ENCODE peak calls at places on chromosomes 2 and 18, in seven cellular contexts. I is CD4-positive, alpha-beta T cell; J is AG04450; U is fibroblast of lung; Y is right lobe of liver; Q is RWPE1; B is type B pancreatic cell. F is an unnamed sample.

GRCh38 chr18:44945847-44946490 is 265.3 kb downstream of the SETBP1 start:
- DNase-seq in I (no peak), J (no peak), U (no peak), Y (no peak), Q (no peak), B (no peak), F (no peak)

GRCh38 chr18:31875301-31875700 is 67.6 kb downstream of the TRAPPC8 start:
- DNase-seq in I (no peak), J (no peak), U (no peak), Y (no peak), Q (no peak), B (no peak), F (no peak)

GRCh38 chr2:39696072-39696471 is 30.4 kb downstream of the TMEM178A start:
- DNase-seq in I (no peak), J (peak), U (peak), Y (no peak), Q (no peak), B (no peak), F (no peak)

GRCh38 chr18:50507120-50507590 is 52.7 kb upstream of the MAPK4 start:
- DNase-seq in I (no peak), J (no peak), U (peak), Y (peak), Q (peak), B (no peak), F (no peak)

GRCh38 chr18:46096651-46097300 is 1.3 kb downstream of the ATP5F1A start:
- DNase-seq in I (no peak), J (no peak), U (peak), Y (no peak), Q (no peak), B (no peak), F (no peak)

GRCh38 chr18:36593641-36594040 is 235.2 kb downstream of the TPGS2 start:
- DNase-seq in I (no peak), J (no peak), U (no peak), Y (no peak), Q (no peak), B (no peak), F (no peak)

GRCh38 chr18:2411381-2411977 is 159.8 kb downstream of the METTL4 start:
- DNase-seq in I (no peak), J (no peak), U (peak), Y (no peak), Q (peak), B (no peak), F (no peak)

GRCh38 chr2:20164061-20164733 is 60.7 kb downstream of the SDC1 start:
- DNase-seq in I (no peak), J (no peak), U (peak), Y (no peak), Q (no peak), B (no peak), F (no peak)

GRCh38 chr2:11027195-11027594 is 115.5 kb downstream of the KCNF1 start:
- DNase-seq in I (no peak), J (no peak), U (no peak), Y (no peak), Q (no peak), B (no peak), F (peak)

GRCh38 chr2:238847841-238848565 is at the start of gene TWIST2:
- DNase-seq in I (no peak), J (peak), U (peak), Y (no peak), Q (peak), B (no peak), F (peak)

GRCh38 chr2:20071397-20072383 is 20.3 kb upstream of the LAPTM4A start:
- DNase-seq in I (no peak), J (peak), U (peak), Y (no peak), Q (peak), B (no peak), F (peak)

GRCh38 chr2:62966995-62967394 is 83.6 kb upstream of the OTX1 start:
- DNase-seq in I (no peak), J (no peak), U (no peak), Y (no peak), Q (no peak), B (no peak), F (no peak)

GRCh38 chr2:160454070-160454797 is 39.4 kb downstream of the RBMS1 start:
- DNase-seq in I (no peak), J (no peak), U (no peak), Y (no peak), Q (no peak), B (no peak), F (no peak)

GRCh38 chr2:235746257-235746934 is 252.6 kb downstream of the AGAP1 start:
- DNase-seq in I (peak), J (peak), U (peak), Y (no peak), Q (peak), B (no peak), F (no peak)

GRCh38 chr18:73279499-73279898 is 411.7 kb upstream of the NETO1 start:
- DNase-seq in I (no peak), J (no peak), U (no peak), Y (no peak), Q (no peak), B (no peak), F (no peak)

GRCh38 chr2:38734299-38735058 is 16.7 kb downstream of the SRSF7 start:
- DNase-seq in I (no peak), J (no peak), U (no peak), Y (no peak), Q (no peak), B (no peak), F (no peak)

GRCh38 chr2:69917854-69918253 is 2.9 kb downstream of the MXD1 start:
- DNase-seq in I (no peak), J (peak), U (peak), Y (no peak), Q (peak), B (no peak), F (no peak)

DNA sequence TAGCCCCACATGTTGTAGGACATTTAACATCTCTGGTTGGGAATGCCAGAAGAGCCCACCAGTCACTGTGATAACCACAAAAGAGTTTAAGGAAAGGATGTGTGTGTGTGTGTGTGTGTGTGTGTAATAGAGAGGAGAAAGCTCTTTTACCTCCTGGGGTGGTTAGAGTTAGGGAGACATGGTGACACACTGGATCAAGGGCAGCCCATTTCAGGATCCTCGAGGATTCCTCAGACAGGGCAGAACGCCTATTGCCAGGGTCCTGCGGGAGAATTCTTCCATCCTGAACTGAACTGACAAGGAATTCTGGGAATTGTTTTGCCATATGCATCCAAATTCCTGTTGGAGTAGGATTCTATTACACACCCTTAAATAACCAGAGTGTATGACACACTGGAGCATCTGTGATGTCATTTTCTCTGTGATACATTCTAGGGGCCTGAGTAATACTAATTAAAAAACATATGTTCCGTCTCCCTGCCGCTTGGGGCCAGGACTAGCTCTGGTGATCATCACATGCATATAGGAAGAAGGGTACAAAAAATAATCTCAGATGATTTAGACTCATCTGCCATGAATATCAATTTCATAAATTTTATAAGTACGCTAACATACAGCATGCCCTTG is 156.4 kb upstream of the MMADHC start:
- DNase-seq in I (no peak), J (peak), U (peak), Y (no peak), Q (peak), B (no peak), F (no peak)
- TF ChIP-seq CTCF in I (no peak), J (peak), U (no peak), Y (no peak), Q (no peak), B (no peak), F (peak)

DNA sequence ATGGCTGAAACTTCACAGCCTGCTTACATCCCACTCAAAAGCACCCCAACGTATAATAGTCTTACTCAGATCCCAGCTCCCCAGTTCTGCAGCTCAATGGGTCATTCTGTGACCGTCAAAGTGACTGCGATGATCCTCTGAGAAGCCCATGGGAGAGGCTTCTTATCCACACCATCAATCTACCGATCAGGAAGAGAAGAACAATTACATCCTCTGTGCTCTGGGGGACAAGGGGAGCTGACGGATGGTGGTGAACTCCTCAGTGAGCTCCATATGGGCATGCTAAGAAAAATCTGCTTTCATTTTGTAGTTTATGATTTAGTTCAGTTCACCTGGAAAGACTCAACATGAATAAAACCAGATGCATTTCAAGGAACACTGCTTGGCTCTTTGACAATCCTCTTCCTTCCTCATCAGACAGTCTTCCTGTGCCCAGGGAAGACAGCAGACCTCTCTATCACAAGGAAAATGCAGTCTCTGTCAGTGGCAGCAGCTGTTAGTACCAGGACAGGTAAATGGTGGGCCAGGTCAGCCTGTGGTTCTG is 177.0 kb downstream of the BCL2 start:
- DNase-seq in I (no peak), J (no peak), U (no peak), Y (no peak), Q (no peak), B (no peak), F (no peak)
- TF ChIP-seq CTCF in I (no peak), J (no peak), U (no peak), Y (no peak), Q (no peak), B (no peak), F (no peak)

GRCh38 chr18:74742573-74742972 is 144.9 kb downstream of the ZNF407 start:
- DNase-seq in I (no peak), J (no peak), U (peak), Y (no peak), Q (no peak), B (no peak), F (no peak)

GRCh38 chr18:74748809-74749208 is 151.1 kb downstream of the ZNF407 start:
- DNase-seq in I (no peak), J (no peak), U (no peak), Y (no peak), Q (no peak), B (no peak), F (no peak)

GRCh38 chr18:74739926-74740325 is 142.3 kb downstream of the ZNF407 start:
- DNase-seq in I (no peak), J (no peak), U (no peak), Y (peak), Q (no peak), B (no peak), F (no peak)

GRCh38 chr18:74745658-74746403 is 148.2 kb downstream of the ZNF407 start:
- DNase-seq in I (no peak), J (peak), U (peak), Y (no peak), Q (peak), B (no peak), F (no peak)
- TF ChIP-seq CTCF in I (no peak), J (no peak), U (no peak), Y (no peak), Q (no peak), B (no peak), F (no peak)

DNA sequence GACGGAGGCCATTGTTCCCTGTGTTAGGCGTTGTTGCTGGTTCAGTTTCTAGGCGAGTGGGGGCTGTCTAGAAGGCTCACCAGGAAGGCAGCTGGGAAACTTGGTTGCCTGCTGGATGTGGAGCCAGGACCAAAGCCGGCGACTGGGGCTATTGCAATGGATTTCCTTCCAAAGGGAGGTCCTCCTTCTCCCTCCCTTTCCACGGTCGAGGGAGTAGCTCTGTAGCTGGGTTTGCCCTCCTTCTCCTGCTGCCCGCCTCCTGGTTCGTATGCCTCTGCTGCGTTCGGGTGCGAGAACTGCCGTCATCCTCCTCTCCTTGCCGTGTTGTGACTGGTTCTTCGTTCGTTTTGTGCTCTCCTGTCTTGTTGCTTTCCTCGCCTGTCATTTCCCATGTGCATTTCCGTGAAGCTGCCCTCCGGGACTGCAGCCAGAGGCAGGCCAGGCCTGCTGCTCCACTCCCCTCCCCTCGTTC is 203.4 kb downstream of the NEDD4L start:
- DNase-seq in I (no peak), J (no peak), U (peak), Y (no peak), Q (no peak), B (no peak), F (no peak)
- TF ChIP-seq CTCF in I (no peak), J (no peak), U (no peak), Y (no peak), Q (no peak), B (no peak), F (no peak)

DNA sequence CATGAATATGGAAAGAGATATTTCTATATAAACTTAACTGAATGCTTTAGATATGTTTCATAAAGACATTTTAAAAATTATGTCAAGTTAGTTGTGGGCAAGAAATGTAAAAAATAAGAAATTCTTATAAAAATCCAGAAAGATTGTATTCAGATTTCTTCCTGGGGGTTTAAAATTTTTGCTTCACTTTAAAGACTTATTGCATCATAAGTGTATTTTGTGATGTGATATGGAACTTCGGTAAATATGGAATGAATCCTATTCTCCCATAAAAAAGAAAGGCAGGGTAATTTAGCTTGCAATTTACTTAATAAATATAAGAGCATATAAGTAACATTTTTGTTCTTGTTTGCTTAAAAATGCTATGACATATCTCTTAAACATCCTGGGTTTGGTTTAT is 104.8 kb upstream of the CWC22 start:
- DNase-seq in I (no peak), J (no peak), U (no peak), Y (no peak), Q (no peak), B (no peak), F (no peak)
- TF ChIP-seq CTCF in I (no peak), J (no peak), U (no peak), Y (no peak), Q (no peak), B (no peak), F (no peak)

DNA sequence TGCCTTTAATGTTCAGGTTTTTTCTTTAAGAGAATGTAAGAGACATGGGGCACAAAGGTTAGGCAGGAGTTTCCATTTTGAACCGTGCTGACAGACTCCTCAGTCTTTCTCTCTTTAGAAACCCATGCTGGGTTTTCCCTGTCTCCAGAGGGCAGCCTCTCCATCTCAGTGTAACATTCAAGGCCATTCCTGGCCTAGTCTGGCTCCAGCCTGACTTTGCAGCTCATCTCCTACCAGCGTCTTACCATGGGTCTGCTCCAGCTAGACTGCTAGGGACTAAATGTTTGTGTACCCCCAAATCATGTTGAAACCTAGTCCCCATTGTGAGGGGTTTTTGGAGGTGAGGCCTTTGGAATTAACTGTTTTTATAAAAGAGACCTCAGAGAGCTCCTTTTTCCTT is 9.8 kb upstream of the CLIP4 start:
- DNase-seq in I (no peak), J (no peak), U (no peak), Y (no peak), Q (no peak), B (no peak), F (no peak)
- TF ChIP-seq CTCF in I (no peak), J (no peak), U (no peak), Y (peak), Q (no peak), B (no peak), F (no peak)